ENCODE peak calls at places on chromosomes 4 and X, in seven cellular contexts. F is mammary epithelial cell; E is stimulated activated CD8-positive, alpha-beta memory T cell treated with anti-CD3 and anti-CD28 coated beads, Interleukin-7, amount 100 ng/mL, for 48 hours; W is dorsolateral prefrontal cortex; U is naive B cell; H is glutamatergic neuron; S is DND-41. J is an unnamed sample.

GRCh38 chr4:173490817-173491518 is 39.1 kb downstream of the HAND2 start:
- DNase-seq in E (no peak), F (peak), H (no peak), S (peak), W (no peak), U (no peak), J (peak)

GRCh38 chr4:138945401-138945800 is 70.2 kb upstream of the NOCT start:
- DNase-seq in H (no peak), U (no peak), S (no peak), W (no peak), E (no peak), F (peak), J (no peak)

GRCh38 chr4:187021436-187022205 is 298.0 kb upstream of the FAT1 start:
- DNase-seq in E (no peak), W (no peak), U (no peak), S (no peak), H (no peak), F (peak), J (no peak)

GRCh38 chr4:52376107-52376704 is 282.9 kb downstream of the USP46 start:
- DNase-seq in W (no peak), U (peak), S (peak), E (no peak), F (peak), H (no peak), J (peak)

GRCh38 chr4:180799798-180800197 is 1443.4 kb upstream of the TENM3 start:
- DNase-seq in U (no peak), S (no peak), E (no peak), W (no peak), F (no peak), H (no peak), J (no peak)

GRCh38 chr4:8393593-8394038 is 46.9 kb downstream of the ACOX3 start:
- DNase-seq in H (no peak), U (no peak), S (no peak), F (peak), W (no peak), E (no peak), J (no peak)

GRCh38 chr4:19319607-19320006 is 932.1 kb upstream of the SLIT2 start:
- DNase-seq in U (no peak), F (no peak), H (no peak), S (no peak), W (no peak), E (no peak), J (no peak)

GRCh38 chrX:43805579-43805978 is 76.7 kb downstream of the MAOB start:
- DNase-seq in S (no peak), E (no peak), W (no peak), H (no peak), F (no peak), U (no peak), J (no peak)

GRCh38 chr4:175806741-175807140 is 5.3 kb downstream of the GPM6A start:
- DNase-seq in E (no peak), U (no peak), H (no peak), F (no peak), W (no peak), S (no peak), J (no peak)

GRCh38 chrX:153667931-153668396 is 5.6 kb downstream of the PNCK start:
- DNase-seq in F (peak), H (peak), S (peak), U (peak), W (peak), E (peak), J (peak)

GRCh38 chrX:9279271-9279596 is 185.6 kb upstream of the TBL1X start:
- DNase-seq in H (no peak), W (no peak), F (no peak), U (no peak), E (no peak), S (no peak), J (no peak)

GRCh38 chrX:2635366-2635765 is 55.7 kb upstream of the CD99 start:
- DNase-seq in W (no peak), H (no peak), S (no peak), E (no peak), F (no peak), U (no peak), J (no peak)

GRCh38 chr4:1400191-1400805 is 5.9 kb downstream of the NKX1-1 start:
- DNase-seq in F (no peak), E (no peak), S (no peak), H (no peak), U (no peak), W (peak), J (no peak)

GRCh38 chr4:153465583-153465921 is 608 bp upstream of the TMEM131L start:
- DNase-seq in S (peak), E (no peak), U (no peak), W (peak), F (peak), H (peak), J (peak)

GRCh38 chr4:110867981-110868380 is 245.1 kb upstream of the PITX2 start:
- DNase-seq in W (no peak), S (no peak), H (no peak), U (no peak), E (no peak), F (no peak), J (no peak)

GRCh38 chr4:84496356-84497219 is 2.5 kb downstream of the NKX6-1 start:
- DNase-seq in E (no peak), U (no peak), S (no peak), W (no peak), H (peak), F (no peak), J (no peak)

GRCh38 chr4:179530953-179531352 is 2088.7 kb upstream of the AGA start:
- DNase-seq in W (no peak), F (no peak), H (no peak), S (peak), E (no peak), U (no peak), J (no peak)

GRCh38 chr4:176271749-176272148 is 2.7 kb upstream of the ASB5 start:
- DNase-seq in F (peak), E (no peak), U (no peak), W (no peak), H (no peak), S (no peak), J (no peak)

GRCh38 chr4:183173580-183174526 is 74.8 kb downstream of the WWC2 start:
- DNase-seq in H (no peak), S (no peak), F (no peak), U (no peak), W (no peak), E (no peak), J (no peak)

GRCh38 chr4:7020290-7020689 is 22.9 kb upstream of the TADA2B start:
- DNase-seq in E (no peak), S (no peak), U (no peak), H (no peak), W (no peak), F (no peak), J (no peak)

GRCh38 chrX:139832728-139833309 is 100.0 kb downstream of the ATP11C start:
- DNase-seq in E (no peak), F (no peak), H (no peak), U (no peak), S (no peak), W (no peak), J (no peak)

GRCh38 chrX:11787564-11787963 is 29.5 kb downstream of the MSL3 start:
- DNase-seq in H (peak), W (peak), F (no peak), S (peak), U (peak), E (peak), J (peak)

GRCh38 chrX:49934148-49934547 is 11.8 kb downstream of the CLCN5 start:
- DNase-seq in W (no peak), U (no peak), E (no peak), S (no peak), F (no peak), H (no peak), J (no peak)

GRCh38 chr4:153488719-153489384 is 22.7 kb downstream of the TMEM131L start:
- DNase-seq in U (peak), S (peak), W (peak), E (no peak), H (peak), F (peak), J (no peak)

GRCh38 chr4:1035510-1035909 is 24.1 kb downstream of the FGFRL1 start:
- DNase-seq in H (no peak), W (peak), S (no peak), F (no peak), E (no peak), U (no peak), J (no peak)

J was measured in NCI-H524.